ENCODE peak calls at places on chromosomes 13 and 19, in four cellular contexts. A is right atrium auricular region, U is body of pancreas, V is transverse colon. J is an unnamed sample.

GRCh38 chr19:43809762-43810696 is 7.8 kb upstream of the LYPD5 start:
- DNase-seq in V (no peak), U (no peak), A (no peak), J (no peak)

GRCh38 chr19:23787106-23787505 is 28.4 kb upstream of the ZNF681 start:
- DNase-seq in V (peak), U (no peak), A (no peak), J (no peak)

GRCh38 chr13:92967923-92968322 is 258.7 kb upstream of the GPC6 start:
- DNase-seq in A (no peak), U (no peak), V (no peak), J (no peak)

GRCh38 chr13:21060063-21060826 is 1.1 kb downstream of the LATS2 start:
- DNase-seq in V (peak), U (peak), A (no peak), J (peak)

GRCh38 chr13:60090579-60090978 is 73.1 kb downstream of the DIAPH3 start:
- DNase-seq in V (no peak), U (no peak), A (no peak), J (no peak)

GRCh38 chr13:79516590-79516989 is 35.6 kb downstream of the NDFIP2 start:
- DNase-seq in A (no peak), V (no peak), U (no peak), J (no peak)

GRCh38 chr19:17011485-17011884 is 15.1 kb downstream of the CPAMD8 start:
- DNase-seq in A (no peak), U (no peak), V (no peak), J (no peak)

GRCh38 chr19:39413269-39413902 is 917 bp downstream of the PLEKHG2 start:
- DNase-seq in A (no peak), V (peak), U (no peak), J (peak)

GRCh38 chr13:99335087-99335486 is 27.9 kb upstream of the GPR183 start:
- DNase-seq in V (no peak), U (no peak), A (no peak), J (no peak)

GRCh38 chr13:98509271-98510155 is 67.4 kb downstream of the STK24 start:
- DNase-seq in A (peak), V (peak), U (no peak), J (no peak)

GRCh38 chr19:46950526-46951235 is 69.0 kb upstream of the NPAS1 start:
- DNase-seq in V (no peak), U (no peak), A (no peak), J (no peak)

GRCh38 chr13:97133955-97134354 is 88.2 kb upstream of the MBNL2 start:
- DNase-seq in V (no peak), A (no peak), U (no peak), J (no peak)

GRCh38 chr19:3565177-3565576 is 7.6 kb upstream of the HMG20B start:
- DNase-seq in V (no peak), A (no peak), U (no peak), J (no peak)

GRCh38 chr13:75432811-75433244 is 49.1 kb downstream of the TBC1D4 start:
- DNase-seq in U (no peak), A (no peak), V (no peak), J (no peak)

GRCh38 chr13:59318320-59318930 is 845.3 kb downstream of the DIAPH3 start:
- DNase-seq in A (peak), U (peak), V (peak), J (peak)

GRCh38 chr19:18408053-18408476 is 10.6 kb upstream of the LRRC25 start:
- DNase-seq in A (no peak), U (peak), V (peak), J (peak)

GRCh38 chr19:54959840-54960239 is 6.3 kb upstream of the NLRP2 start:
- DNase-seq in U (no peak), V (no peak), A (no peak), J (no peak)

GRCh38 chr19:45250832-45251451 is at the start of gene MARK4:
- DNase-seq in U (peak), V (peak), A (no peak), J (peak)

GRCh38 chr19:51354742-51355148 is 11.4 kb downstream of the ETFB start:
- DNase-seq in U (no peak), V (no peak), A (no peak), J (no peak)

GRCh38 chr13:79361299-79361698 is 44.8 kb downstream of the RBM26 start:
- DNase-seq in U (no peak), A (no peak), V (no peak), J (no peak)

GRCh38 chr19:7618771-7619510 is 10.4 kb downstream of the XAB2 start:
- DNase-seq in V (peak), A (no peak), U (peak), J (peak)

GRCh38 chr19:19349365-19349764 is 28.7 kb downstream of the MAU2 start:
- DNase-seq in U (no peak), V (no peak), A (no peak), J (no peak)

GRCh38 chr19:38676023-38676877 is 28.8 kb downstream of the ACTN4 start:
- DNase-seq in A (no peak), U (peak), V (no peak), J (no peak)

GRCh38 chr13:48222358-48223015 is 10.5 kb upstream of the ITM2B start:
- DNase-seq in U (no peak), A (peak), V (peak), J (no peak)

GRCh38 chr13:90414691-90415596 is 932.5 kb upstream of the MIR17HG start:
- DNase-seq in U (no peak), A (no peak), V (no peak), J (no peak)

GRCh38 chr13:26811636-26812035 is 51.0 kb upstream of the GPR12 start:
- DNase-seq in V (no peak), A (no peak), U (no peak), J (no peak)

GRCh38 chr13:99847318-99847750 is 124.2 kb downstream of the ZIC5 start:
- DNase-seq in U (no peak), V (no peak), A (no peak), J (no peak)

GRCh38 chr13:41502676-41503075 is 45.3 kb downstream of the RGCC start:
- DNase-seq in U (no peak), V (peak), A (no peak), J (no peak)

GRCh38 chr13:27171244-27171829 is at the start of gene USP12:
- DNase-seq in V (peak), U (no peak), A (no peak), J (peak)

GRCh38 chr13:29767006-29767405 is 83.4 kb downstream of the UBL3 start:
- DNase-seq in A (no peak), V (no peak), U (no peak), J (no peak)

GRCh38 chr19:41872775-41873647 is 4.1 kb upstream of the CD79A start:
- DNase-seq in U (peak), A (no peak), V (peak), J (peak)

GRCh38 chr13:36493046-36493445 is 60.8 kb downstream of the CCNA1 start:
- DNase-seq in V (no peak), U (no peak), A (no peak), J (no peak)

GRCh38 chr19:10086904-10087256 is 763 bp downstream of the SHFL start:
- DNase-seq in A (no peak), U (no peak), V (no peak), J (no peak)

DNA sequence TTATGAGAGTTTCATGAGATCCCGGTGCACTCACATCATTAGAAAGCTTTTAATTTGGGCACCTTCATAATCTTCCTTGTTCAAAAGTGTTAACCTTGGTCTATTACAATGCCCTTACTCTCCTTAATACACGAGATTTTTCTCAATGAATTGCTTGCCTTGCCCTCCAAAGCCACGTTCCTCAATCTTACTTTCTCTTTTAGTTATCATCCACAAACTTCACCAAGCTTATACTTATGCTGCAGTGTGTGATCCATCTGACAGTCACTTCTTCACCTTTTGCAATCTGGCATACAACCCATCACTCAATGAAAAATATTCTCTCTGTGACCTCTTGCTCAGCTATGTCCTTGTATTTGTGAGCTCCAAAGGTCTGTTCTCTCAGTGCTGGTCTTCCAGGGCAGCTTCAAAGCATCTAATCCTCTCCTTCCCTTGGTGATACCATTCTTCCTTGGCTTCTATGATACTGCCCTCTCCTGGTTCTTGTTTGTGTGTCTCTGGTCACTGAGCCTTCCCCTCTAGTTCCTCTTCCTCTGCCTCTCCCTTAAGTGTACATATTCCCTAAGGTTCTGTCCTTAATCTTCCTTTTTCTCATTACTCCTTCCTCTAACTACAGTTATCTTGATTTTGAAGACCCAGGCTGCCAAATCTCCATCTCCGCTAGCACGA is 202.2 kb upstream of the STARD13 start:
- DNase-seq in U (no peak), V (no peak), A (no peak), J (no peak)
- H3K4me3 ChIP-seq in U (no peak), V (no peak), A (peak), J (no peak)

GRCh38 chr19:40617961-40618360 is 16.8 kb downstream of the LTBP4 start:
- DNase-seq in U (no peak), V (no peak), A (no peak), J (no peak)
- H3K27ac ChIP-seq in U (no peak), V (no peak), A (no peak), J (no peak)

DNA sequence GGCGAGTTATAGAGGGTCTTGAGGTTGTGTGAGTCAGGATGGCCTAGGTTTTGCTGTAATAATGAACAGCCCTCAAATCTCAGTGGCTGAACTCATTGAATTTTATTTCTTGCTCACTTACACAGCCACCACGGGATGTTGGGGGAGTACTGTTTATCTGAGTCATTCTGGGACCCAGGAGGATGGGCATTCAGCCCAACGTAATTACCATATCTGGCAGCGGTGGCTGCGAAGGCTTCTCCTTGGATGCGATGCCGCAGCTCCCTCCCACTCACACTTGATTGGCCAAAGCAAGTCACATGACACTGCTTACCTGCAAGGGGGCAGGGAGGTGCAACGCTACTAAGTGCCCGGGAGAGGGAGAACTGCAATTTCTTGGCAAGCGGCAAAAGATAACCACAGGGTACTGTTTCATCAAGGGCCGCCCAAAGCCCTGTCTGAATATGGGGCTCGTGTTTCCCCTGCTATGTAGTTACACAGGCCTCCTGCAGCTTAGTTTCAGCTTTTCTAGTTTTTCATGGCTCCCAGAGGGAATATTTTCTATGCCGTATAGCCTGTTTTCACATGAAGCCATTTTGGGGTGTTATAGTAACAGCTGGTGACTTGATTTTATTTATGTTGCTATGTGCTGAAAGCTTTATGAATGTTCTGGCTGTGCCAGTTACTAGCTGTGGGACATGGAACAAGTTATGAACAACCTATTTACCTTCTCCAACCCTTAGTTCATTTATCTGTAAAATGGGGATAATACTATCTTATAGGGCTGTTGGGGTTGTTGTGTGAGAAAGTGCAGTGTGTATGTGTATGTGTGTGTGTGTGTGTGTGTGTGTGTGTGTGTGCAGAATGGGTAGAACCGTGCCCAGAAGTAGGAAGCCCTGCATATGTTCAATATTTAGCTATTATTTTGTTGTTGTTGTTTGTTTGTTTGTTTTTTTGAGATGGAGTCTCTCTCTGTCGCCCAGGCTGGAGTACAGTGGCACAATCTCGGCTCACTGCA is 20.1 kb downstream of the ZSWIM9 start:
- DNase-seq in V (peak), A (no peak), U (peak), J (no peak)
- TF ChIP-seq CTCF in V (no peak), A (no peak), U (peak), J (no peak)

GRCh38 chr13:113815151-113816058 is 48.5 kb downstream of the GAS6 start:
- DNase-seq in V (no peak), U (no peak), A (no peak), J (no peak)
- H3K4me3 ChIP-seq in V (no peak), U (no peak), A (peak), J (no peak)

GRCh38 chr19:29247912-29248311 is 35.0 kb upstream of the UQCRFS1 start:
- DNase-seq in V (no peak), U (no peak), A (no peak), J (no peak)
- H3K27ac ChIP-seq in V (no peak), U (no peak), A (no peak), J (no peak)

DNA sequence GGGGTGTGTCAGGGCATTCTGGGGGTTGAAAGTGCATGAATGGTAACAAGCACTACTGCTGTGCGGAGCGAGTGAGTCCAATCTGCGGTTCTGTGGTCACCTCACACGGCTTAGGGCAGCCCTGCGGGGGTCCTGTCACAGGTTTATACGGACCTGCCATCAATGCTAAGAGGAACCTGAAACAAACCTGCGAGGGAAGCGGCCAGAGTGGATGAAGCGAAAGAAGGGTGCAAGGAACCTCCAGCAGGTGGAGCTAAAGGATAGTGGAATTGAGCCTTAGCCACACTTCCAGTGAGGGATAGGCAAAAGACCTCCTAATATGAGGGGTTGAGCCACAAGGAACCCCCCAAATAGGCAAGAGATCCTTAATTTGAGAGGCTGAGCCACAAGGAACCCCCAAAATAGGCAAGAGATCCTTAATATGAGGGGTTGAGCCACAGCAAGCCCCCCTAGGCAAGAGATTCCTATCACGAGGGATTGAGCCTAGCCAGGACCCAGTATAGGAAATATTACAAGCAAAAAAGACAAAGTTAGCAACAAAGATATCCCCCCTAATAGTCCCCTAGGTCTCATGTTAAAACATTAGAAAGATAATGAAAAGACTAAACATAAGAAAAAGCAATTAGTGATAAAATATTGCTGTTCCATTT is 6.3 kb upstream of the ZNF69 start:
- DNase-seq in A (peak), V (peak), U (peak), J (peak)
- TF ChIP-seq CTCF in A (peak), V (peak), U (peak), J (peak)

GRCh38 chr19:2391118-2391725 is 31.2 kb downstream of the TMPRSS9 start:
- DNase-seq in A (no peak), U (peak), V (no peak), J (no peak)

GRCh38 chr19:2389594-2389993 is 29.5 kb downstream of the TMPRSS9 start:
- DNase-seq in A (no peak), V (no peak), U (no peak), J (no peak)

GRCh38 chr19:2392366-2392765 is 32.3 kb downstream of the TMPRSS9 start:
- DNase-seq in U (no peak), A (no peak), V (no peak), J (no peak)

GRCh38 chr19:2394669-2395292 is 32.6 kb downstream of the TIMM13 start:
- DNase-seq in U (no peak), A (no peak), V (peak), J (peak)

GRCh38 chr19:2394054-2394668 is 33.2 kb downstream of the TIMM13 start:
- DNase-seq in U (no peak), V (peak), A (no peak), J (no peak)
- H3K4me3 ChIP-seq in U (no peak), V (no peak), A (no peak), J (no peak)

GRCh38 chr13:46595918-46596315 is 42.9 kb downstream of the LRCH1 start:
- DNase-seq in A (no peak), U (no peak), V (no peak), J (no peak)
- H3K27ac ChIP-seq in A (peak), U (no peak), V (peak), J (no peak)

J was measured in right lobe of liver.